ENCODE peak calls at places on chromosomes 3 and 15, in four cellular contexts. O is left ventricle myocardium superior, I is tibial artery, Q is NCI-H1092. L is an unnamed sample.

GRCh38 chr15:72229076-72229946 is 1.7 kb downstream of the PKM start:
- DNase-seq in O (no peak), I (no peak), Q (no peak), L (no peak)

GRCh38 chr3:150035400-150035799 is 64.7 kb upstream of the PFN2 start:
- DNase-seq in O (no peak), I (no peak), Q (no peak), L (no peak)

GRCh38 chr15:77632760-77633133 is at the start of gene LINGO1:
- DNase-seq in O (no peak), I (no peak), Q (no peak), L (no peak)

GRCh38 chr3:175111036-175111435 is 251.9 kb downstream of the NAALADL2 start:
- DNase-seq in O (no peak), I (no peak), Q (no peak), L (no peak)

GRCh38 chr15:95300958-95301357 is 1029.5 kb upstream of the NR2F2 start:
- DNase-seq in O (no peak), I (no peak), Q (no peak), L (no peak)

GRCh38 chr3:61035573-61035972 is 215.7 kb downstream of the FHIT start:
- DNase-seq in O (no peak), I (no peak), Q (no peak), L (no peak)

GRCh38 chr3:19250959-19251610 is 102.8 kb downstream of the KCNH8 start:
- DNase-seq in O (no peak), I (no peak), Q (no peak), L (peak)

GRCh38 chr15:92385096-92385495 is 8.6 kb upstream of the ST8SIA2 start:
- DNase-seq in O (no peak), I (no peak), Q (no peak), L (peak)

GRCh38 chr3:46361408-46362283 is 7.7 kb downstream of the CCR2 start:
- DNase-seq in O (peak), I (peak), Q (no peak), L (no peak)

GRCh38 chr3:191085091-191085490 is 114.0 kb upstream of the OSTN start:
- DNase-seq in O (no peak), I (no peak), Q (no peak), L (no peak)

GRCh38 chr3:9226326-9226725 is 23.1 kb downstream of the SRGAP3 start:
- DNase-seq in O (no peak), I (no peak), Q (no peak), L (no peak)

GRCh38 chr15:38707802-38708671 is 143.4 kb upstream of the RASGRP1 start:
- DNase-seq in O (no peak), I (no peak), Q (no peak), L (peak)

GRCh38 chr15:53869044-53869805 is 109.0 kb upstream of the UNC13C start:
- DNase-seq in O (no peak), I (no peak), Q (no peak), L (peak)

GRCh38 chr3:100120022-100120421 is 5.7 kb upstream of the FILIP1L start:
- DNase-seq in O (no peak), I (no peak), Q (no peak), L (no peak)

GRCh38 chr15:90789496-90789895 is 72.3 kb downstream of the BLM start:
- DNase-seq in O (no peak), I (no peak), Q (no peak), L (no peak)

GRCh38 chr3:171679011-171679492 is 131.2 kb downstream of the PLD1 start:
- DNase-seq in O (no peak), I (no peak), Q (no peak), L (no peak)

GRCh38 chr15:70461017-70461416 is 302.3 kb downstream of the UACA start:
- DNase-seq in O (no peak), I (no peak), Q (no peak), L (no peak)

GRCh38 chr15:59322056-59322755 is 50.5 kb downstream of the MYO1E start:
- DNase-seq in O (no peak), I (no peak), Q (no peak), L (no peak)

GRCh38 chr15:85379403-85380131 is 836 bp upstream of the AKAP13 start:
- DNase-seq in O (no peak), I (no peak), Q (no peak), L (no peak)

GRCh38 chr3:109265300-109265699 is 51.0 kb downstream of the DPPA2 start:
- DNase-seq in O (no peak), I (no peak), Q (no peak), L (no peak)

GRCh38 chr3:62109534-62109933 is 263.8 kb downstream of the FEZF2 start:
- DNase-seq in O (peak), I (no peak), Q (no peak), L (peak)

GRCh38 chr3:48500656-48501055 is 3.3 kb downstream of the SHISA5 start:
- DNase-seq in O (no peak), I (no peak), Q (no peak), L (no peak)

GRCh38 chr3:162842817-162843216 is 1346.2 kb downstream of the OTOL1 start:
- DNase-seq in O (no peak), I (no peak), Q (no peak), L (no peak)

GRCh38 chr15:88258021-88258641 is 1.6 kb upstream of the NTRK3 start:
- DNase-seq in O (no peak), I (peak), Q (no peak), L (peak)

GRCh38 chr3:14366233-14366632 is 36.2 kb upstream of the SLC6A6 start:
- DNase-seq in O (no peak), I (no peak), Q (no peak), L (no peak)

GRCh38 chr3:127590282-127590592 is 296 bp downstream of the TPRA1 start:
- DNase-seq in O (no peak), I (no peak), Q (no peak), L (no peak)

GRCh38 chr3:60812544-60812943 is 438.7 kb downstream of the FHIT start:
- DNase-seq in O (no peak), I (no peak), Q (no peak), L (no peak)

GRCh38 chr15:69456208-69457166 is 3.9 kb downstream of the RPLP1 start:
- DNase-seq in O (no peak), I (no peak), Q (no peak), L (no peak)

GRCh38 chr3:121477589-121477988 is 68.2 kb downstream of the POLQ start:
- DNase-seq in O (no peak), I (no peak), Q (no peak), L (no peak)

GRCh38 chr3:55357796-55358195 is 129.3 kb downstream of the WNT5A start:
- DNase-seq in O (no peak), I (no peak), Q (no peak), L (no peak)

GRCh38 chr3:72097053-72097452 is 312.1 kb upstream of the PROK2 start:
- DNase-seq in O (no peak), I (no peak), Q (no peak), L (no peak)

GRCh38 chr3:111210003-111210699 is 138.5 kb downstream of the NECTIN3 start:
- DNase-seq in O (no peak), I (no peak), Q (no peak), L (peak)

GRCh38 chr15:61426466-61426865 is 197.4 kb upstream of the RORA start:
- DNase-seq in O (no peak), I (no peak), Q (no peak), L (no peak)

GRCh38 chr3:150255416-150255815 is 152.7 kb upstream of the TSC22D2 start:
- DNase-seq in O (peak), I (peak), Q (no peak), L (no peak)

GRCh38 chr3:171181907-171182690 is 155.6 kb upstream of the SLC2A2 start:
- DNase-seq in O (no peak), I (no peak), Q (no peak), L (no peak)

GRCh38 chr15:77654975-77655374 is 22.3 kb upstream of the LINGO1 start:
- DNase-seq in O (no peak), I (no peak), Q (no peak), L (peak)